ENCODE peak calls at places on chromosome 2, in six cellular contexts. One of them, this sample, is unnamed.

GRCh38 chr2:9703701-9704221 is 73.0 kb upstream of the YWHAQ start:
- DNase-seq in mesendoderm: peak; percentile 80
- DNase-seq in fibroblast of mammary gland: peak; percentile 92
- DNase-seq in frontal cortex: no peak
- DNase-seq in left colon: no peak
- DNase-seq in prostate gland: no peak
- DNase-seq in this sample: no peak

GRCh38 chr2:181036848-181037603 is 56.6 kb downstream of the UBE2E3 start:
- DNase-seq in mesendoderm: no peak
- DNase-seq in fibroblast of mammary gland: peak; percentile 90
- DNase-seq in frontal cortex: no peak
- DNase-seq in left colon: no peak
- DNase-seq in prostate gland: no peak
- DNase-seq in this sample: no peak

GRCh38 chr2:58913082-58913726 is 672.1 kb upstream of the FANCL start:
- DNase-seq in mesendoderm: peak; percentile 23
- DNase-seq in fibroblast of mammary gland: no peak
- DNase-seq in frontal cortex: no peak
- DNase-seq in left colon: no peak
- DNase-seq in prostate gland: no peak
- DNase-seq in this sample: no peak

GRCh38 chr2:162006326-162006725 is 67.7 kb downstream of the DPP4 start:
- DNase-seq in mesendoderm: no peak
- DNase-seq in fibroblast of mammary gland: no peak
- DNase-seq in frontal cortex: no peak
- DNase-seq in left colon: no peak
- DNase-seq in prostate gland: no peak
- DNase-seq in this sample: no peak

GRCh38 chr2:51717318-51717717 is 685.4 kb upstream of the NRXN1 start:
- DNase-seq in mesendoderm: no peak
- DNase-seq in fibroblast of mammary gland: peak; percentile 90
- DNase-seq in frontal cortex: no peak
- DNase-seq in left colon: no peak
- DNase-seq in prostate gland: no peak
- DNase-seq in this sample: no peak

GRCh38 chr2:101467306-101467705 is 7.6 kb downstream of the RFX8 start:
- DNase-seq in mesendoderm: peak; percentile 88
- DNase-seq in fibroblast of mammary gland: no peak
- DNase-seq in frontal cortex: no peak
- DNase-seq in left colon: no peak
- DNase-seq in prostate gland: no peak
- DNase-seq in this sample: no peak

GRCh38 chr2:198863655-198864054 is 594.1 kb downstream of the SATB2 start:
- DNase-seq in mesendoderm: no peak
- DNase-seq in fibroblast of mammary gland: no peak
- DNase-seq in frontal cortex: no peak
- DNase-seq in left colon: no peak
- DNase-seq in prostate gland: no peak
- DNase-seq in this sample: no peak

GRCh38 chr2:133241231-133241575 is 327.1 kb downstream of the NCKAP5 start:
- DNase-seq in mesendoderm: no peak
- DNase-seq in fibroblast of mammary gland: peak; percentile 5
- DNase-seq in frontal cortex: no peak
- DNase-seq in left colon: no peak
- DNase-seq in prostate gland: no peak
- DNase-seq in this sample: no peak

GRCh38 chr2:197972017-197972416 is 167.6 kb downstream of the PLCL1 start:
- DNase-seq in mesendoderm: no peak
- DNase-seq in fibroblast of mammary gland: peak; percentile 94
- DNase-seq in frontal cortex: no peak
- DNase-seq in left colon: no peak
- DNase-seq in prostate gland: no peak
- DNase-seq in this sample: no peak

This sample was measured in activated T-cell treated with anti-CD3 and anti-CD28 coated beads for 24 hours.